ENCODE peak calls at places on chromosome 18, in eight cellular contexts. F, T, Y, D, P, M, I and N are unnamed samples.

GRCh38 chr18:30514059-30514458 is 528.5 kb downstream of the DSC3 start:
- DNase-seq in F (no peak), T (no peak), Y (no peak), D (no peak), P (no peak), M (no peak), I (no peak), N (no peak)

GRCh38 chr18:74522635-74523548 is 11.4 kb upstream of the CNDP1 start:
- DNase-seq in F (no peak), T (no peak), Y (no peak), D (no peak), P (peak), M (no peak), I (no peak), N (no peak)

GRCh38 chr18:29459986-29460385 is 1283.1 kb upstream of the CDH2 start:
- DNase-seq in F (no peak), T (no peak), Y (no peak), D (no peak), P (no peak), M (no peak), I (no peak), N (no peak)

GRCh38 chr18:74512321-74513053 is 16.3 kb downstream of the CNDP2 start:
- DNase-seq in F (no peak), T (no peak), Y (no peak), D (no peak), P (no peak), M (no peak), I (no peak), N (no peak)

GRCh38 chr18:62881509-62882016 is 166.2 kb downstream of the PHLPP1 start:
- DNase-seq in F (no peak), T (peak), Y (peak), D (no peak), P (peak), M (peak), I (peak), N (no peak)

GRCh38 chr18:30451976-30452375 is 590.6 kb downstream of the DSC3 start:
- DNase-seq in F (no peak), T (no peak), Y (peak), D (no peak), P (no peak), M (no peak), I (no peak), N (no peak)

GRCh38 chr18:715626-716025 is 3.2 kb upstream of the ENOSF1 start:
- DNase-seq in F (no peak), T (peak), Y (peak), D (no peak), P (no peak), M (peak), I (no peak), N (no peak)

GRCh38 chr18:45008694-45009372 is 328.1 kb downstream of the SETBP1 start:
- DNase-seq in F (no peak), T (no peak), Y (no peak), D (peak), P (peak), M (peak), I (no peak), N (no peak)

GRCh38 chr18:79699653-79700052 is 20.1 kb downstream of the CTDP1 start:
- DNase-seq in F (no peak), T (no peak), Y (no peak), D (no peak), P (no peak), M (no peak), I (no peak), N (no peak)

GRCh38 chr18:11407900-11408299 is 201.5 kb upstream of the SLC35G4 start:
- DNase-seq in F (no peak), T (peak), Y (peak), D (no peak), P (no peak), M (no peak), I (peak), N (no peak)

GRCh38 chr18:10297079-10297478 is 157.4 kb upstream of the APCDD1 start:
- DNase-seq in F (no peak), T (no peak), Y (no peak), D (no peak), P (no peak), M (no peak), I (no peak), N (no peak)